ENCODE peak calls at places on chromosomes 2 and 18, in nine cellular contexts. One of them, this sample, is unnamed.

GRCh38 chr18:7924616-7925015 is 357.5 kb downstream of the PTPRM start:
- DNase-seq in skeletal muscle cell: no peak
- DNase-seq in GM12865: no peak
- DNase-seq in kidney tubule cell: no peak
- DNase-seq in body of pancreas: no peak
- DNase-seq in fibroblast of the aortic adventitia: no peak
- DNase-seq in NCI-H1694 treated with DMSO at 0.1 percent for 48 hours: no peak
- DNase-seq in gastrocnemius medialis: no peak
- DNase-seq in HTR-8/SVneo: no peak
- DNase-seq in this sample: no peak

GRCh38 chr2:31344447-31344846 is 70.1 kb downstream of the XDH start:
- DNase-seq in skeletal muscle cell: no peak
- DNase-seq in GM12865: no peak
- DNase-seq in kidney tubule cell: no peak
- DNase-seq in body of pancreas: no peak
- DNase-seq in fibroblast of the aortic adventitia: no peak
- DNase-seq in NCI-H1694 treated with DMSO at 0.1 percent for 48 hours: no peak
- DNase-seq in gastrocnemius medialis: no peak
- DNase-seq in HTR-8/SVneo: no peak
- DNase-seq in this sample: no peak

GRCh38 chr2:166494140-166494544 is at the start of gene SCN7A:
- DNase-seq in skeletal muscle cell: peak
- DNase-seq in GM12865: no peak
- DNase-seq in kidney tubule cell: no peak
- DNase-seq in body of pancreas: peak
- DNase-seq in fibroblast of the aortic adventitia: peak
- DNase-seq in NCI-H1694 treated with DMSO at 0.1 percent for 48 hours: no peak
- DNase-seq in gastrocnemius medialis: peak
- DNase-seq in HTR-8/SVneo: no peak
- DNase-seq in this sample: peak

GRCh38 chr2:180040146-180040925 is 33.2 kb upstream of the CWC22 start:
- DNase-seq in skeletal muscle cell: peak
- DNase-seq in GM12865: no peak
- DNase-seq in kidney tubule cell: peak
- DNase-seq in body of pancreas: no peak
- DNase-seq in fibroblast of the aortic adventitia: peak
- DNase-seq in NCI-H1694 treated with DMSO at 0.1 percent for 48 hours: no peak
- DNase-seq in gastrocnemius medialis: no peak
- DNase-seq in HTR-8/SVneo: no peak
- DNase-seq in this sample: peak

GRCh38 chr2:128809256-128809636 is 490.6 kb upstream of the HS6ST1 start:
- DNase-seq in skeletal muscle cell: no peak
- DNase-seq in GM12865: no peak
- DNase-seq in kidney tubule cell: peak
- DNase-seq in body of pancreas: no peak
- DNase-seq in fibroblast of the aortic adventitia: peak
- DNase-seq in NCI-H1694 treated with DMSO at 0.1 percent for 48 hours: no peak
- DNase-seq in gastrocnemius medialis: no peak
- DNase-seq in HTR-8/SVneo: no peak
- DNase-seq in this sample: no peak

GRCh38 chr2:24943427-24943826 is 23.4 kb upstream of the ADCY3 start:
- DNase-seq in skeletal muscle cell: no peak
- DNase-seq in GM12865: no peak
- DNase-seq in kidney tubule cell: no peak
- DNase-seq in body of pancreas: no peak
- DNase-seq in fibroblast of the aortic adventitia: no peak
- DNase-seq in NCI-H1694 treated with DMSO at 0.1 percent for 48 hours: no peak
- DNase-seq in gastrocnemius medialis: no peak
- DNase-seq in HTR-8/SVneo: no peak
- DNase-seq in this sample: no peak

GRCh38 chr2:287471-287885 is 413 bp downstream of the ALKAL2 start:
- DNase-seq in skeletal muscle cell: no peak
- DNase-seq in GM12865: no peak
- DNase-seq in kidney tubule cell: no peak
- DNase-seq in body of pancreas: peak
- DNase-seq in fibroblast of the aortic adventitia: peak
- DNase-seq in NCI-H1694 treated with DMSO at 0.1 percent for 48 hours: no peak
- DNase-seq in gastrocnemius medialis: no peak
- DNase-seq in HTR-8/SVneo: no peak
- DNase-seq in this sample: peak

GRCh38 chr2:218323526-218324472 is 31.5 kb upstream of the TMBIM1 start:
- DNase-seq in skeletal muscle cell: no peak
- DNase-seq in GM12865: no peak
- DNase-seq in kidney tubule cell: peak
- DNase-seq in body of pancreas: peak
- DNase-seq in fibroblast of the aortic adventitia: peak
- DNase-seq in NCI-H1694 treated with DMSO at 0.1 percent for 48 hours: no peak
- DNase-seq in gastrocnemius medialis: no peak
- DNase-seq in HTR-8/SVneo: peak
- DNase-seq in this sample: peak

GRCh38 chr2:38076710-38077430 is 919 bp upstream of the CYP1B1 start:
- DNase-seq in skeletal muscle cell: peak
- DNase-seq in GM12865: peak
- DNase-seq in kidney tubule cell: peak
- DNase-seq in body of pancreas: peak
- DNase-seq in fibroblast of the aortic adventitia: peak
- DNase-seq in NCI-H1694 treated with DMSO at 0.1 percent for 48 hours: peak
- DNase-seq in gastrocnemius medialis: peak
- DNase-seq in HTR-8/SVneo: peak
- DNase-seq in this sample: peak

GRCh38 chr2:199716807-199717586 is 134.0 kb downstream of the FTCDNL1 start:
- DNase-seq in skeletal muscle cell: no peak
- DNase-seq in GM12865: no peak
- DNase-seq in kidney tubule cell: peak
- DNase-seq in body of pancreas: no peak
- DNase-seq in fibroblast of the aortic adventitia: no peak
- DNase-seq in NCI-H1694 treated with DMSO at 0.1 percent for 48 hours: peak
- DNase-seq in gastrocnemius medialis: no peak
- DNase-seq in HTR-8/SVneo: no peak
- DNase-seq in this sample: peak

GRCh38 chr2:85585781-85586105 is 1.5 kb downstream of the VAMP5 start:
- DNase-seq in skeletal muscle cell: no peak
- DNase-seq in GM12865: no peak
- DNase-seq in kidney tubule cell: peak
- DNase-seq in body of pancreas: no peak
- DNase-seq in fibroblast of the aortic adventitia: peak
- DNase-seq in NCI-H1694 treated with DMSO at 0.1 percent for 48 hours: no peak
- DNase-seq in gastrocnemius medialis: no peak
- DNase-seq in HTR-8/SVneo: peak
- DNase-seq in this sample: peak

GRCh38 chr18:75070625-75071483 is 138.1 kb downstream of the PTGR3 start:
- DNase-seq in skeletal muscle cell: peak
- DNase-seq in GM12865: peak
- DNase-seq in kidney tubule cell: peak
- DNase-seq in body of pancreas: no peak
- DNase-seq in fibroblast of the aortic adventitia: peak
- DNase-seq in NCI-H1694 treated with DMSO at 0.1 percent for 48 hours: no peak
- DNase-seq in gastrocnemius medialis: peak
- DNase-seq in HTR-8/SVneo: peak
- DNase-seq in this sample: peak

GRCh38 chr2:40415391-40415790 is 36.5 kb downstream of the SLC8A1 start:
- DNase-seq in skeletal muscle cell: no peak
- DNase-seq in GM12865: no peak
- DNase-seq in kidney tubule cell: no peak
- DNase-seq in body of pancreas: no peak
- DNase-seq in fibroblast of the aortic adventitia: no peak
- DNase-seq in NCI-H1694 treated with DMSO at 0.1 percent for 48 hours: no peak
- DNase-seq in gastrocnemius medialis: no peak
- DNase-seq in HTR-8/SVneo: no peak
- DNase-seq in this sample: peak

GRCh38 chr2:54060000-54060399 is 55.4 kb upstream of the ACYP2 start:
- DNase-seq in skeletal muscle cell: no peak
- DNase-seq in GM12865: no peak
- DNase-seq in kidney tubule cell: no peak
- DNase-seq in body of pancreas: no peak
- DNase-seq in fibroblast of the aortic adventitia: no peak
- DNase-seq in NCI-H1694 treated with DMSO at 0.1 percent for 48 hours: no peak
- DNase-seq in gastrocnemius medialis: no peak
- DNase-seq in HTR-8/SVneo: no peak
- DNase-seq in this sample: no peak

GRCh38 chr2:9708683-9709538 is 78.1 kb upstream of the YWHAQ start:
- DNase-seq in skeletal muscle cell: no peak
- DNase-seq in GM12865: peak
- DNase-seq in kidney tubule cell: no peak
- DNase-seq in body of pancreas: no peak
- DNase-seq in fibroblast of the aortic adventitia: no peak
- DNase-seq in NCI-H1694 treated with DMSO at 0.1 percent for 48 hours: no peak
- DNase-seq in gastrocnemius medialis: no peak
- DNase-seq in HTR-8/SVneo: no peak
- DNase-seq in this sample: no peak

GRCh38 chr18:45755936-45756335 is 32.0 kb downstream of the SLC14A1 start:
- DNase-seq in skeletal muscle cell: peak
- DNase-seq in GM12865: no peak
- DNase-seq in kidney tubule cell: peak
- DNase-seq in body of pancreas: peak
- DNase-seq in fibroblast of the aortic adventitia: peak
- DNase-seq in NCI-H1694 treated with DMSO at 0.1 percent for 48 hours: no peak
- DNase-seq in gastrocnemius medialis: peak
- DNase-seq in HTR-8/SVneo: no peak
- DNase-seq in this sample: peak

GRCh38 chr2:202780514-202781021 is 91.0 kb downstream of the ICA1L start:
- DNase-seq in skeletal muscle cell: peak
- DNase-seq in GM12865: peak
- DNase-seq in kidney tubule cell: peak
- DNase-seq in body of pancreas: no peak
- DNase-seq in fibroblast of the aortic adventitia: peak
- DNase-seq in NCI-H1694 treated with DMSO at 0.1 percent for 48 hours: no peak
- DNase-seq in gastrocnemius medialis: no peak
- DNase-seq in HTR-8/SVneo: peak
- DNase-seq in this sample: peak

GRCh38 chr2:240302933-240303332 is 132.5 kb upstream of the GPC1 start:
- DNase-seq in skeletal muscle cell: no peak
- DNase-seq in GM12865: no peak
- DNase-seq in kidney tubule cell: no peak
- DNase-seq in body of pancreas: no peak
- DNase-seq in fibroblast of the aortic adventitia: no peak
- DNase-seq in NCI-H1694 treated with DMSO at 0.1 percent for 48 hours: no peak
- DNase-seq in gastrocnemius medialis: no peak
- DNase-seq in HTR-8/SVneo: no peak
- DNase-seq in this sample: no peak

GRCh38 chr2:145919507-145919906 is 1399.6 kb upstream of the ZEB2 start:
- DNase-seq in skeletal muscle cell: no peak
- DNase-seq in GM12865: no peak
- DNase-seq in kidney tubule cell: no peak
- DNase-seq in body of pancreas: no peak
- DNase-seq in fibroblast of the aortic adventitia: peak
- DNase-seq in NCI-H1694 treated with DMSO at 0.1 percent for 48 hours: no peak
- DNase-seq in gastrocnemius medialis: no peak
- DNase-seq in HTR-8/SVneo: no peak
- DNase-seq in this sample: no peak

GRCh38 chr2:164840930-164841718 is 499 bp downstream of the COBLL1 start:
- DNase-seq in skeletal muscle cell: peak
- DNase-seq in GM12865: peak
- DNase-seq in kidney tubule cell: peak
- DNase-seq in body of pancreas: peak
- DNase-seq in fibroblast of the aortic adventitia: peak
- DNase-seq in NCI-H1694 treated with DMSO at 0.1 percent for 48 hours: peak
- DNase-seq in gastrocnemius medialis: peak
- DNase-seq in HTR-8/SVneo: peak
- DNase-seq in this sample: peak